ENCODE peak calls at places on chromosome 6, in nine cellular contexts. Q is MM.1S; V is CD8-positive, alpha-beta T cell; E is AG04450; A is adrenal gland; N is tibial nerve; Z is left lung; O is dorsolateral prefrontal cortex; U is psoas muscle. F is an unnamed sample.
A peak's percentile ranks its signal among the peaks of the same experiment; 100 is the strongest.

GRCh38 chr6:17352302-17352701 is 41.1 kb upstream of the CAP2 start:
- DNase-seq in Q (no peak), V (no peak), E (no peak), A (no peak), N (no peak), Z (no peak), O (no peak), U (no peak), F (no peak)

GRCh38 chr6:108113557-108114519 is 39.3 kb upstream of the OSTM1 start:
- DNase-seq in Q (peak; percentile 46), V (no peak), E (peak; percentile 8), A (peak; percentile 43), N (no peak), Z (no peak), O (no peak), U (peak; percentile 54), F (no peak)

GRCh38 chr6:164216839-164217238 is 802.3 kb downstream of the QKI start:
- DNase-seq in Q (no peak), V (no peak), E (no peak), A (no peak), N (no peak), Z (no peak), O (no peak), U (no peak), F (no peak)

GRCh38 chr6:108027594-108027993 is 46.9 kb downstream of the OSTM1 start:
- DNase-seq in Q (no peak), V (no peak), E (no peak), A (no peak), N (no peak), Z (no peak), O (no peak), U (no peak), F (no peak)

GRCh38 chr6:107064579-107065065 is 36.6 kb downstream of the MTRES1 start:
- DNase-seq in Q (peak; percentile 79), V (no peak), E (peak; percentile 37), A (peak; percentile 73), N (no peak), Z (peak; percentile 46), O (no peak), U (no peak), F (no peak)

GRCh38 chr6:7910654-7911344 is at the start of gene TXNDC5:
- DNase-seq in Q (peak; percentile 80), V (peak; percentile 68), E (no peak), A (peak; percentile 70), N (peak; percentile 62), Z (peak; percentile 81), O (peak; percentile 68), U (peak; percentile 88), F (peak; percentile 46)

GRCh38 chr6:141475269-141475668 is 657.5 kb upstream of the GJE1 start:
- DNase-seq in Q (no peak), V (no peak), E (no peak), A (no peak), N (no peak), Z (no peak), O (no peak), U (no peak), F (no peak)

GRCh38 chr6:130426078-130426726 is 60.4 kb downstream of the TMEM200A start:
- DNase-seq in Q (no peak), V (no peak), E (no peak), A (no peak), N (no peak), Z (no peak), O (no peak), U (no peak), F (no peak)

GRCh38 chr6:47000842-47001241 is 41.3 kb downstream of the ADGRF1 start:
- DNase-seq in Q (no peak), V (no peak), E (no peak), A (no peak), N (no peak), Z (peak; percentile 31), O (no peak), U (no peak), F (no peak)

GRCh38 chr6:90369024-90369519 is 72.4 kb upstream of the BACH2 start:
- DNase-seq in Q (peak; percentile 97), V (no peak), E (peak; percentile 100), A (peak; percentile 86), N (peak; percentile 28), Z (peak; percentile 41), O (no peak), U (peak; percentile 58), F (no peak)

GRCh38 chr6:82385961-82386360 is 22.3 kb downstream of the TPBG start:
- DNase-seq in Q (no peak), V (no peak), E (no peak), A (no peak), N (no peak), Z (no peak), O (no peak), U (no peak), F (no peak)

GRCh38 chr6:97586344-97586743 is 303.3 kb upstream of the MMS22L start:
- DNase-seq in Q (no peak), V (no peak), E (peak; percentile 7), A (no peak), N (no peak), Z (no peak), O (no peak), U (no peak), F (no peak)

GRCh38 chr6:11426571-11426970 is 111.0 kb upstream of the TMEM170B start:
- DNase-seq in Q (no peak), V (no peak), E (no peak), A (no peak), N (no peak), Z (no peak), O (no peak), U (peak; percentile 48), F (no peak)

GRCh38 chr6:111410371-111410770 is 72.6 kb downstream of the REV3L start:
- DNase-seq in Q (no peak), V (no peak), E (no peak), A (no peak), N (no peak), Z (no peak), O (no peak), U (no peak), F (no peak)

GRCh38 chr6:169956580-169956979 is 205.2 kb downstream of the ERMARD start:
- DNase-seq in Q (no peak), V (no peak), E (no peak), A (no peak), N (no peak), Z (no peak), O (no peak), U (no peak), F (no peak)

GRCh38 chr6:125393449-125393858 is 91.7 kb upstream of the HDDC2 start:
- DNase-seq in Q (peak; percentile 86), V (no peak), E (no peak), A (no peak), N (no peak), Z (no peak), O (no peak), U (no peak), F (no peak)

GRCh38 chr6:152981989-152982767 is 663 bp downstream of the FBXO5 start:
- DNase-seq in Q (no peak), V (no peak), E (no peak), A (no peak), N (no peak), Z (no peak), O (no peak), U (peak; percentile 55), F (no peak)

GRCh38 chr6:100719883-100720682 is 161.0 kb downstream of the ASCC3 start:
- DNase-seq in Q (peak; percentile 21), V (no peak), E (no peak), A (no peak), N (no peak), Z (no peak), O (no peak), U (no peak), F (no peak)

DNA sequence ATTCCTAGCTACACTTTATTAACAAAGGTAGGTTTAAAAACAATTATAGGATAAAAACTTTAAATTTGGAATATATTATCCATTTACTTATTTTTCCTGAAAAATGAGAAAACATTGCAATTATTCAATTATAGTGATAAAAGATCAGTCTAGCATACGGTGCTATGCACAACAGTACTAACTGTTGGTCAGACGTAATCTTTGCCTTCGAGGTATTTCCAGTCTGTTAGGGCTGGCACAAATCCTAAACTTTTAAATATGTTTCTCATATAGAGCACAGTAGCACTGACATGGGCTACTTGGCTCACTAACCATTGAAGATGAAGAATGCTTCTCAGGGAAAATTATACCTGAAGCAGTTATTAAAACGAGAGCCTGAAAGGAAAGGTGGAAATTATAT is 214.8 kb downstream of the PRKN start:
- DNase-seq in Q (no peak), V (no peak), E (no peak), A (no peak), N (no peak), Z (no peak), O (no peak), U (no peak), F (no peak)
- H3K27ac ChIP-seq in Q (no peak overlapping the region), V (no peak overlapping the region), E (no peak overlapping the region), A (no peak overlapping the region), N (no peak overlapping the region), Z (no peak overlapping the region), O (no peak overlapping the region), U (no peak overlapping the region), F (no peak overlapping the region)

GRCh38 chr6:149079456-149079855 is 238.1 kb upstream of the TAB2 start:
- DNase-seq in Q (no peak), V (no peak), E (no peak), A (no peak), N (no peak), Z (no peak), O (no peak), U (no peak), F (no peak)
- TF ChIP-seq CTCF in Q (no peak), V (no peak), E (no peak), A (no peak), N (no peak), Z (no peak), O (no peak), U (no peak), F (no peak)

DNA sequence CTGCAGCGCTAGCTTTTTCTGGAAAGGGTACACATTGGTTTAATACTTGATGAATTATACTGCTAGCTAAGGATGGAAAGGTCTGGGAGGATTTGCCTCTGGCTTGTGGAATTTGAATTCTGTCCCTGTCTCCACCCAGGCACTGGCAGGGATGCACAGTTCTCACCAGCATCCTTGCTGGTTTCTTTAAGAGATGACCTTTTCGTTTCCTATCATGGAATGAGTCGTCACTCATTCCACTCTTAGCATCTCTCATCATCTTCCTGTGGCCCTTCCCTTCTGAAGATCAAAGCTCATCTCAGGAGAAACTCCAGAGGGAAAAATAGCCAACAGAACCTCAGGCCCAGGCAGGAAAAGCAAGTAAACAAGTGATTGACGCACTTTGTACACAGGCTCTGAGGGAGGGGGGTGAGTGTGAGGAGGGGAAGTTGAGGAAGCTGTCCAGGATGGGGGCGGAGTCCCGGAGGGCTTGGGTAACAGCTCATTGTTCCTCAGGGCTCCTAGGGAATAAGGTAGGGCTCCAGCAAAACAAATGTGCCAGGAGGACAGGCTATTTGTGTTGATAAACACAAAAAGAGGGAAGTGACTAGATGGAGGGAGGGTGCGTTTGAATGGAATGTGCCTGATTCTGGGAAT is 25.7 kb upstream of the SAYSD1 start:
- DNase-seq in Q (no peak), V (no peak), E (no peak), A (no peak), N (no peak), Z (no peak), O (no peak), U (no peak), F (no peak)
- H3K27me3 ChIP-seq in Q (no peaks in the 10 kb centered on the region), V (no peaks in the 10 kb centered on the region), E (peaks cover 3% of the 10 kb centered on the region), A (no peaks in the 10 kb centered on the region), N (no peaks in the 10 kb centered on the region), Z (no peaks in the 10 kb centered on the region), O (peaks cover 5% of the 10 kb centered on the region), U (peaks cover 1% of the 10 kb centered on the region), F (no peaks in the 10 kb centered on the region)

GRCh38 chr6:168102093-168102985 is 23.3 kb upstream of the FRMD1 start:
- DNase-seq in Q (no peak), V (no peak), E (no peak), A (no peak), N (no peak), Z (no peak), O (no peak), U (peak; percentile 16), F (no peak)
- H3K27ac ChIP-seq in Q (no peak overlapping the region), V (no peak overlapping the region), E (no peak overlapping the region), A (no peak overlapping the region), N (no peak overlapping the region), Z (no peak overlapping the region), O (no peak overlapping the region), U (no peak overlapping the region), F (no peak overlapping the region)